ENCODE peak calls at places on chromosomes 5 and 9, in six cellular contexts. L is fibroblast of lung; Q is PC-9; J is RWPE2; I is CD8-positive, alpha-beta T cell; T is heart right ventricle. V is an unnamed sample.
A peak's percentile ranks its signal among the peaks of the same experiment; 100 is the strongest.

GRCh38 chr5:95554331-95554646 is 488 bp downstream of the SKIC3 start:
- DNase-seq in L (no peak), T (no peak), Q (peak; percentile 63), I (no peak), J (no peak), V (no peak)

GRCh38 chr5:60677831-60678664 is 21.9 kb downstream of the DEPDC1B start:
- DNase-seq in I (no peak), J (no peak), Q (no peak), L (peak; percentile 73), T (no peak), V (no peak)

GRCh38 chr5:83724915-83725314 is 4.3 kb upstream of the HAPLN1 start:
- DNase-seq in T (no peak), I (no peak), Q (no peak), J (no peak), L (no peak), V (no peak)

GRCh38 chr5:129228577-129228976 is 134.0 kb downstream of the ISOC1 start:
- DNase-seq in Q (no peak), L (no peak), I (no peak), T (no peak), J (no peak), V (no peak)

GRCh38 chr5:16744164-16744880 is 127.5 kb upstream of the RETREG1 start:
- DNase-seq in Q (no peak), T (no peak), J (no peak), L (no peak), I (no peak), V (no peak)

GRCh38 chr9:95499847-95500246 is 16.9 kb downstream of the PTCH1 start:
- DNase-seq in J (no peak), Q (peak; percentile 48), T (no peak), L (peak; percentile 72), I (no peak), V (no peak)

GRCh38 chr9:71147368-71147767 is 25.9 kb upstream of the TRPM3 start:
- DNase-seq in T (no peak), I (no peak), L (no peak), J (no peak), Q (no peak), V (no peak)

GRCh38 chr9:133005957-133006356 is 24.8 kb upstream of the GTF3C5 start:
- DNase-seq in J (no peak), Q (no peak), L (no peak), I (no peak), T (no peak), V (no peak)

GRCh38 chr9:36748322-36748899 is 175.7 kb downstream of the MELK start:
- DNase-seq in J (no peak), I (no peak), Q (no peak), L (peak; percentile 47), T (peak; percentile 29), V (no peak)

GRCh38 chr5:64384761-64385160 is 121.1 kb upstream of the RGS7BP start:
- DNase-seq in Q (no peak), I (no peak), L (peak; percentile 1), T (no peak), J (no peak), V (no peak)
- TF ChIP-seq CTCF in Q (peak; percentile 63), I (no peak), L (no peak), T (no peak), J (peak; percentile 72), V (no peak)

DNA sequence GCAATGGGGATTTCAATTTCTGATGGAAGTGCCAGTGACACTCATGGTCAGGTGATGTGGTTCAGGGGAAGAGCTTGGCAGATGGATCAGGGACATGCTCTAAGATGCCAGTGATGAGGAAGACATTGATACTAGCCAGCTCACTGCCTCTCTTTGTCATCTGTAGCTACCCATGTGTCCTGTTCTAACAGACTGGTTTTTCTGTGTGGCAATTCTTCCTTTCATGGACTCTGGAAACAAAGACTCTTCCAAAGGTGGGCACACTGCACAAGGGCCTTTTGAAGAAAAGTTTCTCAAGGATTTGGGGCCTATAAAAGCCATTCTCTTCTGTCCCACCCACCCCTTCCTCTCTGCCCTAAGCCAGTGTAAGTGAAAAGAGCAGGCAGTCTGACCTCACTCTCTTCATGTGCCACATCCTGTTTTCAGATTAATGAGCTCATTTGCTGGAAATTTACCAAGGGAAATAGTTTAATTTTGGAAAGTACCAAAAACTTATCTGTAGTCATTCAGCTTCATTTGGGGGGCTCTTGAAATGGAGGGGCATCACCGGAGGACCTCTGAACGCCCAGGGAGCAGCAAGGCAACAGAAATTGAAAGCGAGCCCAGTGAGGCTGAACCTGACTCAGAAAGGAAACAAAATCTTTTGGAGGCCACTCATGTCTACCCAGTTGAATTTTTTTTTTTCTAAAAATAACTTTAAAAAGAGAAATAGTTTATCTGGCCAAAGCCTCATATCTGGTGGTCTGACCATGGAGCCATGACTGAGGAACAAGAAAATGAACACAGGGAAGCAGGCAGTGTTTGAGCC is 4.9 kb upstream of the TRAF1 start:
- DNase-seq in I (peak; percentile 70), Q (no peak), L (peak; percentile 66), J (no peak), T (no peak), V (no peak)
- H3K4me3 ChIP-seq in I (peak overlapping the region; percentile 6), Q (no peak overlapping the region), L (no peak overlapping the region), J (no peak overlapping the region), T (no peak overlapping the region), V (no peak overlapping the region)

DNA sequence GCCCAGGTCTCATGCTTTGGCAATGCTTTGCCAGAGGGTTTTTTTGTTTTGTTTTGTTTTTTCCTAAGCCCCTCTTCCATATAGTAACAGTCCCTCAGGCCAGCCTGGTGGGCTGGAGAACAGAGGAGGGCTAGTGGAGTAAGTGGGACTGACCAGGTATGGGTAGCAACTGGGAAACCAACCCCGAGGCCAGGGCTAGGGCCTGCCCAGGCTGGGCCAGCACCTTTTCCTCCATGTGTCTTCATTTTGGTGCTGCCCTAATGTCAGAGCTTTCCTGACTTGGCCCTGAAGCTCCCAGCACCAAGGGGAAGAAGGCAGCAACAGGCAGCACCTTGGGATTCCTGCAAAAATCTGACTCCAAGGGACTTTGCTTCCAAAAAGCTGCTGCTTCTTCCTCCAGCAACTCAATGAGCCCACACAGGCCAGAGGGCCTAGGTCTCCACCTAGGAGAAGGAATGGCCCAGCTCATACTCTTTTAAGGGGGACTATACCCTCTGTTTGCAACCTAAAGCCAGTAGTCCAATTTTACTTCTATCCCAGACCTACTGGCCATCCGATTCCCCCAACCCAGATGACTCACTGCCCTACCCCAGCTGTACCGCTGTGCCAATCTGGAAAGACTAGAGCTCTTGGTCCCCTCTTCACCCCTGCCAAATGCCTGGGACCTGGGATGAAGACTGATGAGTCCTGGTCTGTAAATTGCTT is 105.1 kb downstream of the PSD2 start:
- DNase-seq in J (no peak), L (no peak), T (no peak), I (no peak), Q (no peak), V (no peak)
- H3K27ac ChIP-seq in J (no peak overlapping the region), L (no peak overlapping the region), T (no peak overlapping the region), I (no peak overlapping the region), Q (no peak overlapping the region), V (no peak overlapping the region)

DNA sequence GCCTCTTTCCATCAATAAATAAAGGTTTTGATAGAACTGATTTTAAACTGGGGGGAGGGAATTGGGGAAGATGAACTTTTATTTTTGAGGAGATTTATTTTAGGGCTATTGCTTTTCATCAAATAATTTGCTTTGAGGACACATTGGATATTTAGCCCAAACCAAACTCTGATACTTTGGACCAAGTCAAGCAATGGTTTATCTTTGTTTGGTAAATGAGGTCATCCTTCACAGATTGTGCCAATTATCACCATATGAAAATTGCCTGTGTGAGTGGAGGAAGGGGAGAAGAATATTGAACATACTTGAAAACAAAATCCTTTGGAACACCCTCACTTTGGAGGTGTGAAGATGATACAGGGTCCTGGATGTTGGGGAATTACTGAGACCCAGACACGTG is 176.9 kb upstream of the CD180 start:
- DNase-seq in J (no peak), T (no peak), L (no peak), I (no peak), Q (no peak), V (no peak)
- TF ChIP-seq CTCF in J (no peak), T (no peak), L (no peak), I (no peak), Q (no peak), V (no peak)

V was measured in AG04450.